ENCODE peak calls at places on chromosomes 6 and 20, in nine cellular contexts. One of them, this sample, is unnamed.

GRCh38 chr6:108820011-108820410 is 28.2 kb upstream of the ARMC2 start:
- DNase-seq in testis: no peak
- DNase-seq in prostate gland: no peak
- DNase-seq in ovary: no peak
- DNase-seq in right lobe of liver: no peak
- DNase-seq in body of pancreas: no peak
- DNase-seq in uterus: peak; percentile 45
- DNase-seq in GM12878: no peak
- DNase-seq in H1: no peak
- DNase-seq in this sample: no peak

GRCh38 chr6:28326371-28326948 is 9.5 kb downstream of the ZSCAN31 start:
- DNase-seq in right lobe of liver: no peak
- DNase-seq in ovary: no peak
- DNase-seq in testis: no peak
- DNase-seq in uterus: no peak
- DNase-seq in GM12878: no peak
- DNase-seq in body of pancreas: no peak
- DNase-seq in H1: no peak
- DNase-seq in prostate gland: no peak
- DNase-seq in this sample: no peak

GRCh38 chr6:52162940-52163908 is 23.0 kb upstream of the IL17A start:
- DNase-seq in body of pancreas: no peak
- DNase-seq in GM12878: no peak
- DNase-seq in testis: no peak
- DNase-seq in right lobe of liver: no peak
- DNase-seq in uterus: no peak
- DNase-seq in H1: no peak
- DNase-seq in prostate gland: no peak
- DNase-seq in ovary: no peak
- DNase-seq in this sample: no peak

GRCh38 chr20:16027710-16028109 is 545.5 kb downstream of the KIF16B start:
- DNase-seq in testis: no peak
- DNase-seq in ovary: no peak
- DNase-seq in body of pancreas: no peak
- DNase-seq in H1: no peak
- DNase-seq in right lobe of liver: no peak
- DNase-seq in GM12878: no peak
- DNase-seq in uterus: no peak
- DNase-seq in prostate gland: no peak
- DNase-seq in this sample: no peak

GRCh38 chr6:110951008-110951407 is 7.5 kb upstream of the GTF3C6 start:
- DNase-seq in testis: no peak
- DNase-seq in H1: no peak
- DNase-seq in ovary: no peak
- DNase-seq in uterus: no peak
- DNase-seq in GM12878: no peak
- DNase-seq in right lobe of liver: no peak
- DNase-seq in prostate gland: no peak
- DNase-seq in body of pancreas: no peak
- DNase-seq in this sample: no peak

GRCh38 chr6:164097557-164098398 is 683.3 kb downstream of the QKI start:
- DNase-seq in right lobe of liver: no peak
- DNase-seq in H1: no peak
- DNase-seq in body of pancreas: no peak
- DNase-seq in testis: peak; percentile 64
- DNase-seq in GM12878: no peak
- DNase-seq in prostate gland: no peak
- DNase-seq in ovary: no peak
- DNase-seq in uterus: peak; percentile 38
- DNase-seq in this sample: peak; percentile 68

GRCh38 chr20:3663858-3664257 is 659 bp upstream of the GFRA4 start:
- DNase-seq in GM12878: no peak
- DNase-seq in body of pancreas: no peak
- DNase-seq in ovary: no peak
- DNase-seq in prostate gland: no peak
- DNase-seq in H1: no peak
- DNase-seq in right lobe of liver: no peak
- DNase-seq in testis: no peak
- DNase-seq in uterus: no peak
- DNase-seq in this sample: no peak

GRCh38 chr6:33597551-33598322 is 17.7 kb upstream of the BAK1 start:
- DNase-seq in GM12878: no peak
- DNase-seq in right lobe of liver: no peak
- DNase-seq in testis: peak; percentile 87
- DNase-seq in body of pancreas: no peak
- DNase-seq in uterus: no peak
- DNase-seq in ovary: no peak
- DNase-seq in H1: no peak
- DNase-seq in prostate gland: no peak
- DNase-seq in this sample: no peak

GRCh38 chr20:1711826-1712601 is 54.4 kb upstream of the SIRPG start:
- DNase-seq in uterus: no peak
- DNase-seq in testis: no peak
- DNase-seq in GM12878: no peak
- DNase-seq in body of pancreas: no peak
- DNase-seq in H1: no peak
- DNase-seq in right lobe of liver: peak; percentile 24
- DNase-seq in prostate gland: no peak
- DNase-seq in ovary: no peak
- DNase-seq in this sample: no peak

GRCh38 chr6:54267798-54268197 is 40.4 kb upstream of the TINAG start:
- DNase-seq in prostate gland: peak; percentile 32
- DNase-seq in ovary: no peak
- DNase-seq in uterus: no peak
- DNase-seq in testis: peak; percentile 65
- DNase-seq in GM12878: no peak
- DNase-seq in right lobe of liver: no peak
- DNase-seq in H1: no peak
- DNase-seq in body of pancreas: peak; percentile 39
- DNase-seq in this sample: no peak

GRCh38 chr20:6806291-6806690 is 38.8 kb downstream of the BMP2 start:
- DNase-seq in uterus: no peak
- DNase-seq in right lobe of liver: no peak
- DNase-seq in GM12878: no peak
- DNase-seq in H1: no peak
- DNase-seq in ovary: no peak
- DNase-seq in body of pancreas: no peak
- DNase-seq in prostate gland: no peak
- DNase-seq in testis: no peak
- DNase-seq in this sample: no peak

GRCh38 chr20:16279320-16279719 is 293.9 kb downstream of the KIF16B start:
- DNase-seq in GM12878: no peak
- DNase-seq in testis: no peak
- DNase-seq in uterus: no peak
- DNase-seq in ovary: no peak
- DNase-seq in body of pancreas: no peak
- DNase-seq in H1: no peak
- DNase-seq in prostate gland: no peak
- DNase-seq in right lobe of liver: no peak
- DNase-seq in this sample: no peak

GRCh38 chr6:149750136-149750609 is 632 bp downstream of the PCMT1 start:
- DNase-seq in uterus: peak; percentile 34
- DNase-seq in testis: peak; percentile 81
- DNase-seq in right lobe of liver: peak; percentile 54
- DNase-seq in prostate gland: peak; percentile 24
- DNase-seq in GM12878: no peak
- DNase-seq in body of pancreas: peak; percentile 41
- DNase-seq in H1: peak; percentile 78
- DNase-seq in ovary: no peak
- DNase-seq in this sample: peak; percentile 49

GRCh38 chr6:133683603-133684002 is 205.3 kb upstream of the TCF21 start:
- DNase-seq in body of pancreas: no peak
- DNase-seq in testis: no peak
- DNase-seq in right lobe of liver: no peak
- DNase-seq in H1: no peak
- DNase-seq in ovary: no peak
- DNase-seq in uterus: no peak
- DNase-seq in GM12878: no peak
- DNase-seq in prostate gland: no peak
- DNase-seq in this sample: no peak

GRCh38 chr6:133681880-133682279 is 207.0 kb upstream of the TCF21 start:
- DNase-seq in testis: no peak
- DNase-seq in body of pancreas: no peak
- DNase-seq in ovary: no peak
- DNase-seq in prostate gland: no peak
- DNase-seq in uterus: no peak
- DNase-seq in right lobe of liver: no peak
- DNase-seq in H1: no peak
- DNase-seq in GM12878: no peak
- DNase-seq in this sample: no peak

GRCh38 chr6:133682506-133683290 is 206.2 kb upstream of the TCF21 start:
- DNase-seq in GM12878: no peak
- DNase-seq in ovary: no peak
- DNase-seq in uterus: no peak
- DNase-seq in H1: no peak
- DNase-seq in right lobe of liver: no peak
- DNase-seq in testis: no peak
- DNase-seq in prostate gland: no peak
- DNase-seq in body of pancreas: no peak
- DNase-seq in this sample: no peak

DNA sequence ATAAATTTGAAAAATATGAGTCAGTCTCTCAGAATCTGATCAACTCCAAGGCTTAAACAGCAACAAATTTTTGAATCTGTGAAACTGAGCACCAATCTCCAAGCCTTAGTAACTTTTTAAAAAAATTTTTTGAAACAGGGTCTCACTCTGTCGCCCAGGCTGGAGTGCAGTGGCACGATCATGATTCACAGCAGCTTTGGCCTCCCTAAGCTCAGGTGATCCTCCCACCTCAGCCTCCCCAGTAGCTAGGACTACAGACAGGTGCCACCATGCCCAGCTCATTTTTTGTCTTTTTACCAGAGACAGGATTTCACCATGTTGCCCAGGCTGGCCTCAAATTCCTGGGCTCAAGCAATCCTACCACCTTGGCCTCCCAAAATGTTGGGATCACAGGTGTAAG is 207.9 kb upstream of the TCF21 start:
- DNase-seq in right lobe of liver: no peak
- DNase-seq in H1: no peak
- DNase-seq in ovary: no peak
- DNase-seq in testis: no peak
- DNase-seq in prostate gland: no peak
- DNase-seq in body of pancreas: no peak
- DNase-seq in GM12878: no peak
- DNase-seq in uterus: no peak
- DNase-seq in this sample: no peak
- H3K4me3 ChIP-seq in right lobe of liver: no peak overlapping the region
- H3K4me3 ChIP-seq in H1: peak overlapping the region; percentile 43
- H3K4me3 ChIP-seq in ovary: no peak overlapping the region
- H3K4me3 ChIP-seq in testis: no peak overlapping the region
- H3K4me3 ChIP-seq in prostate gland: no peak overlapping the region
- H3K4me3 ChIP-seq in body of pancreas: no peak overlapping the region
- H3K4me3 ChIP-seq in GM12878: no peak overlapping the region
- H3K4me3 ChIP-seq in uterus: no peak overlapping the region
- H3K4me3 ChIP-seq in this sample: no peak overlapping the region

DNA sequence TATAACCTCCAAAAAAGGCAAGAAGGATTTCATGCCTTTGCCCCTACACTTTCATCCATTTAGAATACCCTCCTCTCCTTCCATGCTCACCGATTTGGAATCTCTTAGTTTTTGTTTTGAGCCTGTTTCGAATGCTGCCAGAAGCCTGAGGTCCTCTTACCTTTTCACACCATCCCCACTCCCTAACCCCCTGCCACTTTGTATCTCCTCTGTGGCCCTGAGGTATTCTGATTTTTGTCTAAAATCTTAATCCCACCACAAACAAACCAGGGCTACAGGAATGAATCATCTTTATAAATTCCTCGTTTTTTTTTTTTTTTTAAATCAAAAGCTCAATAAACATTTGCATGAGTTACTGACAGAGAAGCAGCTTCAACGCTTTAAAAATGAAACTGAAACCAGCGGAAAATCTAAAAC is 1.6 kb upstream of the RPS12 start:
- DNase-seq in right lobe of liver: no peak
- DNase-seq in H1: no peak
- DNase-seq in body of pancreas: peak; percentile 17
- DNase-seq in GM12878: no peak
- DNase-seq in uterus: no peak
- DNase-seq in testis: no peak
- DNase-seq in ovary: no peak
- DNase-seq in prostate gland: no peak
- DNase-seq in this sample: no peak
- TF ChIP-seq POLR2A in right lobe of liver: no peak
- TF ChIP-seq POLR2A in H1: no peak
- TF ChIP-seq POLR2A in body of pancreas: no peak
- TF ChIP-seq POLR2A in GM12878: no peak
- TF ChIP-seq POLR2A in uterus: no peak
- TF ChIP-seq POLR2A in testis: no peak
- TF ChIP-seq POLR2A in ovary: no peak
- TF ChIP-seq POLR2A in prostate gland: no peak
- TF ChIP-seq POLR2A in this sample: no peak

DNA sequence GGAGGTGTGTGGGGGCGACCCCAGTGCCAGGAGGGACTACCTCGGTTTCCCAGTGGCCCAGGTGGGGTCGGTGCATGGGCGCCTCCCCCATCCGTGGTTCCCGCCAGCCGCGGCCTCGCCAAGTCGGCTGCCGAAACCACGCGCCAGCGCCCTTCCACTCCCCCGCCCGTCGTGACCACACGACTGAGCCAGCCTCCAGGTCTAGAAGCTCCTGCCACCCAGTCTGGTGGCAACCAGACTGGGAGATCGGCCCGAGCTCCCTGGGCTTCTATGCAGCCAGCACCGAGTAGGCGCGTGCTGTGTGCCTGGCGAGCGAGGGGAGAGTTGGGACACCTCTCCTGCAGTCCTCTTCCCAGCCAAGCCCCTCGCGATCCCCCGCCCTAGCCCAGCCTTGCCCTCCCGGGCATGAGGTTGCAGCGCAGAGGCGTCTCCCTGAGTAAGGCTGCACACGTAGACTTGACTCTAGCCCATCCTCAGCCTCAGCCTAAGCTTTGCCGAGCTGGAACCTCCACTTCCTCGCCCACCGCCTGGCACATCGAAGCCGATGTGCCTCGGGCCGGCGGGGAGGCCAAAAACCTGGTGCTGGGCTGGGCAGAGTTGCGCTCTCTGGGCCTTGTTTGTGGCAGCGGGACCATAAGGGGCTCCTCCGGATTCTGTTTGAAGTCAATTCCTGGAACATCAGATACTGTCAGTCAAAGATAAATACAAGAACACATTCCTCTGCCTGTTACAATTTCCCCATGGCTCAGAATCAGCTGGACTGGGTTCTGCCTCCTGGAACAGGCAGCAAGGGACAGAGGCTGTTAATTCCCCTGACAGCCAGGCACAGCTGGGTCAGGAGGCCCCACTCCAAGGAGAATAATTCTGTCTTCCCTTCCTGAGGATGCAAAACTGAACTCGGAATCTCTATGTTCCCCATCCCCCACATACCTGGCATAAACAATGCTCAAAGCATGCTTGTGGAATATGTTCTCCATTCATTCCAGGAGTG is 1.5 kb upstream of the CPNE5 start:
- DNase-seq in uterus: peak; percentile 42
- DNase-seq in ovary: peak; percentile 48
- DNase-seq in H1: peak; percentile 79
- DNase-seq in prostate gland: peak; percentile 39
- DNase-seq in GM12878: no peak
- DNase-seq in right lobe of liver: no peak
- DNase-seq in testis: peak; percentile 60
- DNase-seq in body of pancreas: peak; percentile 35
- DNase-seq in this sample: no peak
- H3K4me3 ChIP-seq in uterus: peak overlapping the region; percentile 45
- H3K4me3 ChIP-seq in ovary: peak overlapping the region; percentile 45
- H3K4me3 ChIP-seq in H1: peak overlapping the region; percentile 79
- H3K4me3 ChIP-seq in prostate gland: peak overlapping the region; percentile 44
- H3K4me3 ChIP-seq in GM12878: no peak overlapping the region
- H3K4me3 ChIP-seq in right lobe of liver: peak overlapping the region; percentile 16
- H3K4me3 ChIP-seq in testis: peak overlapping the region; percentile 53
- H3K4me3 ChIP-seq in body of pancreas: no peak overlapping the region
- H3K4me3 ChIP-seq in this sample: peak overlapping the region; percentile 68

GRCh38 chr20:51937780-51938179 is 135.5 kb upstream of the SALL4 start:
- DNase-seq in uterus: no peak
- DNase-seq in testis: no peak
- DNase-seq in H1: no peak
- DNase-seq in GM12878: no peak
- DNase-seq in prostate gland: no peak
- DNase-seq in body of pancreas: no peak
- DNase-seq in right lobe of liver: no peak
- DNase-seq in ovary: no peak
- DNase-seq in this sample: no peak
- TF ChIP-seq POLR2A in uterus: no peak
- TF ChIP-seq POLR2A in testis: no peak
- TF ChIP-seq POLR2A in H1: no peak
- TF ChIP-seq POLR2A in GM12878: no peak
- TF ChIP-seq POLR2A in prostate gland: no peak
- TF ChIP-seq POLR2A in body of pancreas: no peak
- TF ChIP-seq POLR2A in right lobe of liver: no peak
- TF ChIP-seq POLR2A in ovary: no peak
- TF ChIP-seq POLR2A in this sample: no peak